ENCODE peak calls at places on chromosomes 5 and 9, in five cellular contexts. M is A549, C is fibroblast of pulmonary artery, G is omental fat pad, N is SK-N-SH. I is an unnamed sample.

GRCh38 chr5:139634028-139634325 is 14.2 kb upstream of the CXXC5 start:
- DNase-seq in M (no peak), C (no peak), G (no peak), N (no peak), I (no peak)

GRCh38 chr5:73437126-73438047 is 11.2 kb downstream of the FOXD1 start:
- DNase-seq in M (peak; percentile 88), C (no peak), G (no peak), N (peak; percentile 69), I (no peak)

GRCh38 chr5:149271717-149272558 is at the start of gene AFAP1L1:
- DNase-seq in M (peak; percentile 60), C (peak; percentile 59), G (peak; percentile 42), N (peak; percentile 89), I (peak; percentile 43)

GRCh38 chr5:109612278-109612905 is 77.3 kb upstream of the MAN2A1 start:
- DNase-seq in M (no peak), C (no peak), G (no peak), N (no peak), I (no peak)

GRCh38 chr5:40384782-40385390 is 294.8 kb upstream of the PTGER4 start:
- DNase-seq in M (no peak), C (no peak), G (no peak), N (no peak), I (no peak)

GRCh38 chr9:2262809-2263510 is 247.8 kb downstream of the SMARCA2 start:
- DNase-seq in M (no peak), C (no peak), G (no peak), N (no peak), I (no peak)

GRCh38 chr5:139638736-139639618 is 9.2 kb upstream of the CXXC5 start:
- DNase-seq in M (no peak), C (no peak), G (no peak), N (peak; percentile 59), I (no peak)

GRCh38 chr5:147179555-147180147 is 55.2 kb upstream of the STK32A start:
- DNase-seq in M (no peak), C (no peak), G (no peak), N (no peak), I (no peak)

GRCh38 chr9:38153152-38153909 is 84.3 kb upstream of the SHB start:
- DNase-seq in M (no peak), C (no peak), G (no peak), N (no peak), I (no peak)

GRCh38 chr5:168153263-168153930 is 138.0 kb upstream of the WWC1 start:
- DNase-seq in M (no peak), C (no peak), G (no peak), N (no peak), I (no peak)

GRCh38 chr9:33248606-33249005 is 8.6 kb downstream of the SPINK4 start:
- DNase-seq in M (no peak), C (no peak), G (no peak), N (no peak), I (no peak)

GRCh38 chr5:150000990-150001659 is 586 bp downstream of the HMGXB3 start:
- DNase-seq in M (peak; percentile 28), C (peak; percentile 56), G (no peak), N (peak; percentile 49), I (peak; percentile 27)

GRCh38 chr5:78293856-78294249 is 645 bp downstream of the AP3B1 start:
- DNase-seq in M (no peak), C (no peak), G (no peak), N (peak; percentile 15), I (no peak)

GRCh38 chr5:124457901-124458300 is 288.5 kb downstream of the ZNF608 start:
- DNase-seq in M (no peak), C (no peak), G (no peak), N (no peak), I (no peak)

GRCh38 chr5:142221091-142221860 is 103.5 kb downstream of the SPRY4 start:
- DNase-seq in M (no peak), C (peak; percentile 37), G (no peak), N (no peak), I (no peak)
- TF ChIP-seq CTCF in M (no peak), C (no peak), G (no peak), N (no peak), I (no peak)

DNA sequence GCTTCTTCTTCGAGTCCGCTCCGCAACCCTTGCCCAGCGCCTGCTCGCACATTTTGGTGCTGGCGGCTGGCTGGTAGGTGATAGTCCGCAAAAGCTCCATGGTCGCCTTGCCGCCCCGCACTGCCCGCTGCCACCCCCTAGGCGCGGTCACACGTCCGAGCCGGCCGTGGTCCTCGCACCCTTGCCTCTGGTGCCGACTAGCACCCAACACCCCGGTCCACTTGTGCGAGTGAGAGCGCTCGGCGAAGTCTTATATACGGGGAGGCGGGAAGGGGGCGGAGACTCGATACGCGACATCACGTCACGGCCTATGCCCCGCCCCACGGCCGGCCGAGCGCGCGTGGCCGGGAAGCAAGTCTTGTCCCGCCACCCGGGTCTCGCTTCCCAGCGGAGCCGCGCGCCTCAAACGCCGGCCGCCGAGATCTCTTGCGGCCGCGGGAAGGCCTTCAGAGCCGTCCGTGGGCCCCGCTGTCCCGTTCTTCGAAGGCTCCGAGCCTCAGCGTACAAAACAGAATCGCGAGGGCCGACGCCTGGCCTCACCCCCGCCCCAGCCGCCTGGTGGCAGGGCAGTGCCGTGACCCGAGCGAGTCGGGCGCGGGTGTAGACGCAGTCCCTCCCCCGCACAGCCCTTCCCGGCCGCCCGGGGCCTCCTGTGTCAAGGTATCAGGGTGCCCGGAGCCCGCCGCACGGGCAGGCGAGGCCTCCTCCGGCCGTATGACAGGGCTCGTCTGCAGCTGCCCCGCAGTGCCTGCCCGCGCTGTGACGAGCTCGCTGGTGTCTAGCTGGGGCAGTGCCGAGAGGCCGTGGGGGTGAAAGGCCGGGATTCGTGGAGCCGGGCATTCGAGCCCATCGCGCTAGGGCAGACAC is at the start of gene PLK2:
- DNase-seq in M (peak; percentile 74), C (peak; percentile 97), G (peak; percentile 97), N (peak; percentile 93), I (peak; percentile 98)
- TF ChIP-seq CTCF in M (no peak), C (peak; percentile 23), G (no peak), N (peak; percentile 24), I (no peak)

DNA sequence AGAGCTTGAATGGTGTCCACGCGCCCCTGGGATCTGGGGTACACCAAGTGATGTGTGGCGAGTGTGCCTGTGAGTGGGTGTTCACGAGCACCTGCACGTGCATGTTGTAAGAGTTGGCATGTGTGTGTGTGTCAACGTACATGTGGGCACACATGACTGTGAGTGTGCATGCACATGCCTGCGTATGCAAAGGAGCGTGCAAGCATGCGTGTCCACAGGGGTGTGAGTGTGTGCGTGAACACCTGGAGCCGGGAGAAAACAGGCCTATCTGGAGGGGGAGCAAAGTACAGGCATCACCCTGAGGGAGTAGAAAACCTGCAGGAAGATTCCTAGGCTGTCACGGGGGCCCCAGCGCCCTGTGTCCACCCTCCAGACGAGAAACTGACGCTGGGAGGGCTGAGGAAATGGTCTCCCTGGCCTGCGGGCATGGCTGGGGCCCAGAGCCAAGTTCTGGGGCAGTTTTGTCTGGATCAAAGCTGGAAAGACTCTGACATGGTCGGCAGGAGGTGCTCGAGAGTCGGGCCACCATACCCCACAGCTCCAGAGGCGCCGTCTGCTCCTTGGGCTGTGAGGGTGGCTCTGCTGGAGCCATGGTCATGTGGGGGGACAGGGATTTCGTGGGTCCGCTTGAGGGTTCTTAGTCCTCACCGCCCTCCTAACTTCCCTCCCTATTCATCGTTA is 31.8 kb downstream of the PTGES start:
- DNase-seq in M (peak; percentile 43), C (no peak), G (no peak), N (no peak), I (no peak)
- TF ChIP-seq CTCF in M (peak; percentile 14), C (no peak), G (no peak), N (no peak), I (no peak)

GRCh38 chr5:93592866-93593265 is 9.8 kb downstream of the NR2F1 start:
- DNase-seq in M (no peak), C (no peak), G (no peak), N (no peak), I (no peak)

GRCh38 chr5:93596310-93596675 is 13.3 kb downstream of the NR2F1 start:
- DNase-seq in M (no peak), C (no peak), G (no peak), N (no peak), I (no peak)

GRCh38 chr5:93593476-93594060 is 10.5 kb downstream of the NR2F1 start:
- DNase-seq in M (no peak), C (no peak), G (no peak), N (no peak), I (no peak)

GRCh38 chr5:93595420-93596136 is 12.6 kb downstream of the NR2F1 start:
- DNase-seq in M (no peak), C (no peak), G (no peak), N (no peak), I (no peak)

GRCh38 chr5:93594591-93595419 is 11.8 kb downstream of the NR2F1 start:
- DNase-seq in M (no peak), C (no peak), G (no peak), N (peak; percentile 22), I (peak; percentile 39)
- TF ChIP-seq CTCF in M (no peak), C (no peak), G (no peak), N (no peak), I (no peak)

GRCh38 chr9:73265876-73266275 is 114.2 kb downstream of the ANXA1 start:
- DNase-seq in M (no peak), C (no peak), G (no peak), N (no peak), I (no peak)

GRCh38 chr9:73270967-73271722 is 119.5 kb downstream of the ANXA1 start:
- DNase-seq in M (peak; percentile 30), C (peak; percentile 92), G (no peak), N (no peak), I (no peak)

GRCh38 chr9:73264636-73265035 is 113.0 kb downstream of the ANXA1 start:
- DNase-seq in M (no peak), C (no peak), G (no peak), N (no peak), I (no peak)

DNA sequence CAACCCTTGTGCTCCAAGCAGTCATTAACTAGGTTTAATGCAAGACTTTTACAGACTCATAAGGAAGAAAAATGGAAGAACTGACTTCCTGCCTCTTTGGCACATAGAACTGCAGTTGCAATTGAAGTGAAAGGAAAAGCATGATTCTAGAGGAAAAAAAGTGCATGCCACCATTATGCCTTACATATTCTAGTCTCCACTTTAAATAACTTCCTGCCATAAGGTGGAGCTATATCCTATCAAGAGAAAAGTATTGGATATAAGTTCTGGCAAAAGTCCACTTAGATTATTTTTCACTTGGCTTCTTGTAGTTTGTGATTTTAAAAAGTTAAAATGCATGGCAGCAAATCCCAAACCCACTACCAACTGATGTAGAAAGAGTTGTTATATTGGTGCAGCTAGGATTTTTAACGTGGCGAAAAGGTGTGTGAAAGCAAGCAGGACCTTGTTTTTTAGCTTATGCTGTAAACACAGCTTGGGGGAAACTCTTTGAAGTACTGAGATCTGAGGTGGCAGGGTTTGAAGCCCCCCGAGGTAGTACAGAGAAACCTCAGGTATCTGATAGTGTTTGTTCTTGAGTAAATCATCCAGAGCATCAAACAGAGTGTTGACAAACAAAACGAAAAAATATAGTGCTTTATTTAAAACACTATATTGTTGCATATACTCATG is 117.9 kb downstream of the ANXA1 start:
- DNase-seq in M (peak; percentile 3), C (peak; percentile 42), G (no peak), N (peak; percentile 5), I (no peak)
- TF ChIP-seq CTCF in M (peak; percentile 53), C (peak; percentile 22), G (no peak), N (peak; percentile 49), I (peak; percentile 25)

DNA sequence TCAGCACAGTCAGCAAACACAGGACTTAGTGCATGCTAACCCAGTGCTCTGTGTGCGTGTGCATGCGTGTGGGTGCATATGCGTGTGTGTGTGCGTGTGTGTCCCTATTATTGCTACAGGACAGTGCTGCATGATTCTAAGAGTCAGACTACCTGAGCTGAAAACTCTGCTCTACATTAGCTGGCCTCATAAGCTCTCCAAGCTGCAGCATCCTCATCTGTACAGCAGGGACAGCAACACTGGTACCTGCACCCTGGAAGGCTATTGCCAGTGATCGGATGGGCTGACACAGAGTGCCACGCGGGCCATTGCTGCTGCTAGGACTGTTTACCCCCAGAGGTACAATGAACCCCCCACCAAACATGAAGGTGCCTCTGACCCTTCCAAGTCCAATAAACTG is 1.2 kb downstream of the ADAMTS12 start:
- DNase-seq in M (peak; percentile 31), C (peak; percentile 44), G (no peak), N (no peak), I (no peak)
- TF ChIP-seq CTCF in M (no peak), C (peak; percentile 49), G (no peak), N (no peak), I (no peak)

I was measured in mesothelial cell of epicardium.